ENCODE peak calls at places on chromosome 18, in four cellular contexts. U, R, D and V are unnamed samples.
A peak's percentile ranks its signal among the peaks of the same experiment; 100 is the strongest.

GRCh38 chr18:43279015-43279758 is 1.9 kb upstream of the SYT4 start:
- DNase-seq in R (no peak), U (no peak), D (peak; percentile 31), V (no peak)

GRCh38 chr18:63848159-63848558 is 39.3 kb upstream of the SERPINB2 start:
- DNase-seq in D (peak; percentile 39), R (no peak), U (no peak), V (no peak)

GRCh38 chr18:61362511-61362910 is 29.3 kb downstream of the CDH20 start:
- DNase-seq in U (no peak), D (no peak), R (no peak), V (no peak)

GRCh38 chr18:68397241-68398035 is 317.5 kb downstream of the TMX3 start:
- DNase-seq in D (no peak), R (no peak), U (no peak), V (no peak)

GRCh38 chr18:62524443-62525200 is 1.8 kb downstream of the ZCCHC2 start:
- DNase-seq in D (no peak), R (no peak), U (peak; percentile 22), V (peak; percentile 80)

GRCh38 chr18:22603902-22604301 is 186.2 kb upstream of the CTAGE1 start:
- DNase-seq in D (no peak), U (no peak), R (no peak), V (no peak)

GRCh38 chr18:51514128-51514527 is 316.6 kb upstream of the MEX3C start:
- DNase-seq in D (no peak), U (no peak), R (no peak), V (no peak)

GRCh38 chr18:57542126-57542525 is 44.4 kb downstream of the FECH start:
- DNase-seq in U (no peak), D (no peak), R (no peak), V (no peak)

GRCh38 chr18:48138660-48139426 is 208.4 kb upstream of the SMAD2 start:
- DNase-seq in D (no peak), U (no peak), R (no peak), V (no peak)

GRCh38 chr18:1002653-1003178 is 98.0 kb downstream of the ADCYAP1 start:
- DNase-seq in D (no peak), R (no peak), U (no peak), V (no peak)

GRCh38 chr18:13137041-13137938 is 81.3 kb upstream of the LDLRAD4 start:
- DNase-seq in R (no peak), D (no peak), U (no peak), V (no peak)

GRCh38 chr18:36186461-36187137 is 698 bp upstream of the MOCOS start:
- DNase-seq in U (peak; percentile 69), D (peak; percentile 41), R (no peak), V (no peak)

GRCh38 chr18:37712776-37713175 is 147.2 kb upstream of the CELF4 start:
- DNase-seq in D (no peak), U (no peak), R (no peak), V (no peak)

GRCh38 chr18:43671431-43671830 is 394.1 kb upstream of the SYT4 start:
- DNase-seq in R (no peak), U (no peak), D (no peak), V (no peak)

GRCh38 chr18:58231930-58232329 is 187.9 kb downstream of the NEDD4L start:
- DNase-seq in U (peak; percentile 32), R (no peak), D (peak; percentile 15), V (no peak)

GRCh38 chr18:46325836-46326235 is 221.7 kb downstream of the HAUS1 start:
- DNase-seq in R (no peak), U (no peak), D (no peak), V (no peak)

GRCh38 chr18:22977847-22978701 is 44.9 kb downstream of the RBBP8 start:
- DNase-seq in R (no peak), U (no peak), D (no peak), V (no peak)

GRCh38 chr18:47184419-47185050 is 8.4 kb upstream of the IER3IP1 start:
- DNase-seq in R (no peak), D (peak; percentile 52), U (peak; percentile 29), V (no peak)

GRCh38 chr18:69845588-69846506 is 101.8 kb downstream of the CD226 start:
- DNase-seq in U (no peak), R (no peak), D (no peak), V (no peak)

GRCh38 chr18:72742002-72742401 is 125.8 kb downstream of the NETO1 start:
- DNase-seq in R (no peak), D (no peak), U (no peak), V (no peak)

GRCh38 chr18:77339623-77340022 is 90.0 kb downstream of the GALR1 start:
- DNase-seq in D (no peak), R (no peak), U (no peak), V (no peak)

GRCh38 chr18:73884868-73885267 is 262.8 kb downstream of the FBXO15 start:
- DNase-seq in R (no peak), U (no peak), D (no peak), V (no peak)

GRCh38 chr18:805008-805754 is 6.9 kb downstream of the YES1 start:
- DNase-seq in U (no peak), R (no peak), D (no peak), V (no peak)

GRCh38 chr18:76687271-76688006 is 134.9 kb upstream of the ZNF236 start:
- DNase-seq in R (no peak), D (no peak), U (no peak), V (no peak)

GRCh38 chr18:68564961-68565360 is 149.9 kb downstream of the TMX3 start:
- DNase-seq in D (no peak), U (no peak), R (no peak), V (no peak)

GRCh38 chr18:75454022-75454795 is 26.7 kb upstream of the SMIM21 start:
- DNase-seq in U (no peak), R (no peak), D (no peak), V (no peak)

GRCh38 chr18:49743296-49743567 is 70.1 kb downstream of the ACAA2 start:
- DNase-seq in R (no peak), U (no peak), D (no peak), V (no peak)

GRCh38 chr18:46672062-46672970 is 15.3 kb upstream of the LOXHD1 start:
- DNase-seq in R (no peak), U (no peak), D (no peak), V (no peak)

GRCh38 chr18:27223570-27224340 is 38.6 kb upstream of the CHST9 start:
- DNase-seq in U (no peak), R (no peak), D (no peak), V (no peak)

GRCh38 chr18:24326211-24326610 is 71.4 kb downstream of the OSBPL1A start:
- DNase-seq in R (no peak), U (no peak), D (no peak), V (no peak)
- TF ChIP-seq HDAC6 in R (no peak), U (no peak), D (no peak), V (no peak)

GRCh38 chr18:45110577-45111506 is 430.2 kb downstream of the SETBP1 start:
- DNase-seq in U (no peak), R (no peak), D (no peak), V (no peak)
- TF ChIP-seq CREB1 in U (no peak), R (no peak), D (no peak), V (no peak)

DNA sequence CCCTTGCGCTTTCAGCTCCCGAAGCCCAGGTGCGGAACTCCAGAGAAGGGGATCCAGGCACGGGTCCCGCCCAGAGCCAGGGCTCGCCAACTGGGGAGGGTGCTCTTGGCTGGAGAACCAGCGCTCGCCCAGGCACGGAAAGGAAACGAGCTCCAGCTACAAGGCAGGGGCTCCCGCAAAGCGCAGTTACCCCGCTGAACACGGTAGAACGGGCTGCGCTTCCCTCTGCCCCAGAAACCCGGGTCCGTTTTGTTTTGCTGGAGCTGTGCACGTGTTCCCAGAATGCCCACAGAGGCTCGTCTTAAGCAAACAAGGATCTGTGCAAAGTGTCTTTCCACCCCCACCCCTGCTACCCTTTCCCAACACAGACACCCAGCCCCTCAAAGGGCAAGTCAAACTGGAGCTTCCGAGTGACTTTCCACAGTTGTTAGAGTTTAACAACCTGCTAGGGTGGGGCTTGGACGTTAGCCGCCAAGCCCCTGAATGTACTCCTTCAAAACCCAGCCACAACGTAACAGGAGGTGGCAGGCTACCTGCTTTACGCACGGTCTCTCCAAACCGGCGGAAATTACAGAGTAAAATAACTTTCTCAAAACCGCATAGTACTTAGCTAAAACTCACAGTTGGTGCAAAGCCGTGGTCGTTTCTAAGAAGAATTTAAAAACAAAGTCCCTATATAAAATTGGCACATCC is 772 bp downstream of the RNF125 start:
- DNase-seq in D (peak; percentile 39), R (no peak), U (no peak), V (peak; percentile 9)
- TF ChIP-seq ATF3 in D (no peak), R (no peak), U (no peak), V (no peak)

DNA sequence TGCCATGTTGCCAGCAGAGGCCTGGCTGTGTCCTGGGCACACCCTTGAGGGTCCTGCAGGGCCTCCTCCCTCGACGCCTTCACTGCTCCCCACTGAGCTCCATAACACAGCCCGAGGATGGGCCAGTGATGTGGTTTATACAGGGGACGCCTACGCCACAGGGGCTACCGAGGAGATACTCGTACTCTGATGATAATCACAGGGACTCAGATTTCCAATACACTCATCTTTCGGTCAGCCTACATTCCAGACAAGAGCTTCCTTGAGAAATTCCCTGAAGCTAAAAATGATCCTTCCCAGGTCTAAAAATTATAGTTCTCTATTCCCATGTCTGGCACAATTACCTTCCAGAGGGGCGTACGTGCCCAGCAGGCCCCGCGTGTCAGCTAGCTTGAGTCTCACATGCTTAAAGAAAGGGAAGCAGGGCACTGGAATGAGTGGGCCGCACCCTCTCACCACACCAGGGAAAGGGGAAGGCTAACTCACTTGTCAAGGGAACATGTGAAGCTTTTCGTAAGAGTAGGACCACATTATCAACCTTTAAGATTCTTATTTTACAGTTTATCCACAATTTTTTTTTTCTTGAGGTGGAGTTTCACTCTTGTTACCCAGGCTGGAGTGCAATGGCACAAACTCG is 159.5 kb upstream of the NDUFV2 start:
- DNase-seq in R (no peak), U (no peak), D (no peak), V (no peak)
- TF ChIP-seq HDAC6 in R (no peak), U (no peak), D (no peak), V (no peak)

GRCh38 chr18:4035521-4035920 is 419.6 kb downstream of the DLGAP1 start:
- DNase-seq in U (no peak), D (no peak), R (no peak), V (no peak)
- TF ChIP-seq CREB1 in U (no peak), D (no peak), R (no peak), V (no peak)